ENCODE peak calls at places on chromosome 18, in six cellular contexts. A is IMR-90, C is H9, O is lower leg skin, Z is HFF-Myc, Y is tibial artery. J is an unnamed sample.

GRCh38 chr18:36194719-36195315 is 7.5 kb downstream of the MOCOS start:
- DNase-seq in A (no peak), C (no peak), O (no peak), Z (no peak), Y (no peak), J (no peak)

GRCh38 chr18:59220164-59220783 is 316 bp downstream of the GRP start:
- DNase-seq in A (no peak), C (peak), O (no peak), Z (no peak), Y (no peak), J (no peak)

GRCh38 chr18:70423988-70424387 is 135.1 kb downstream of the SOCS6 start:
- DNase-seq in A (no peak), C (no peak), O (peak), Z (no peak), Y (no peak), J (no peak)

GRCh38 chr18:22683196-22683676 is 249.9 kb upstream of the RBBP8 start:
- DNase-seq in A (peak), C (no peak), O (no peak), Z (peak), Y (no peak), J (no peak)

GRCh38 chr18:10771053-10771709 is 245.4 kb downstream of the NAPG start:
- DNase-seq in A (peak), C (no peak), O (no peak), Z (no peak), Y (no peak), J (no peak)

GRCh38 chr18:55079481-55080350 is 120.5 kb upstream of the CCDC68 start:
- DNase-seq in A (no peak), C (no peak), O (no peak), Z (no peak), Y (no peak), J (no peak)

GRCh38 chr18:29184654-29185053 is 1007.7 kb upstream of the CDH2 start:
- DNase-seq in A (peak), C (no peak), O (no peak), Z (no peak), Y (no peak), J (no peak)

GRCh38 chr18:23835076-23835475 is 145.8 kb downstream of the LAMA3 start:
- DNase-seq in A (no peak), C (no peak), O (no peak), Z (no peak), Y (no peak), J (no peak)

GRCh38 chr18:2547477-2548087 is 23.7 kb downstream of the METTL4 start:
- DNase-seq in A (peak), C (no peak), O (no peak), Z (peak), Y (no peak), J (no peak)

GRCh38 chr18:58044370-58045264 is 591 bp downstream of the NEDD4L start:
- DNase-seq in A (peak), C (peak), O (peak), Z (no peak), Y (peak), J (peak)

GRCh38 chr18:38301621-38302020 is 736.0 kb upstream of the CELF4 start:
- DNase-seq in A (no peak), C (no peak), O (no peak), Z (no peak), Y (no peak), J (no peak)

GRCh38 chr18:43780782-43781340 is 503.6 kb upstream of the SYT4 start:
- DNase-seq in A (peak), C (no peak), O (no peak), Z (no peak), Y (no peak), J (no peak)

GRCh38 chr18:39198376-39198775 is 1632.8 kb upstream of the CELF4 start:
- DNase-seq in A (peak), C (no peak), O (no peak), Z (no peak), Y (no peak), J (no peak)

GRCh38 chr18:11237066-11237465 is 87.7 kb upstream of the PIEZO2 start:
- DNase-seq in A (no peak), C (no peak), O (no peak), Z (no peak), Y (no peak), J (no peak)

GRCh38 chr18:13577091-13577697 is 149.2 kb downstream of the FAM210A start:
- DNase-seq in A (peak), C (no peak), O (no peak), Z (no peak), Y (no peak), J (peak)

GRCh38 chr18:6509417-6510198 is 94.9 kb upstream of the L3MBTL4 start:
- DNase-seq in A (no peak), C (no peak), O (no peak), Z (peak), Y (no peak), J (no peak)

GRCh38 chr18:36697905-36698304 is 130.9 kb downstream of the TPGS2 start:
- DNase-seq in A (peak), C (no peak), O (peak), Z (no peak), Y (no peak), J (no peak)

GRCh38 chr18:58831610-58832009 is 33.1 kb upstream of the ZNF532 start:
- DNase-seq in A (peak), C (no peak), O (no peak), Z (no peak), Y (no peak), J (no peak)

GRCh38 chr18:76486600-76486999 is 8.4 kb downstream of the ZNF516 start:
- DNase-seq in A (no peak), C (no peak), O (no peak), Z (no peak), Y (no peak), J (no peak)

GRCh38 chr18:75683426-75683825 is 255.9 kb upstream of the SMIM21 start:
- DNase-seq in A (no peak), C (no peak), O (no peak), Z (no peak), Y (no peak), J (no peak)

GRCh38 chr18:66916834-66917233 is 312.9 kb upstream of the CDH19 start:
- DNase-seq in A (no peak), C (no peak), O (no peak), Z (no peak), Y (no peak), J (no peak)

GRCh38 chr18:37538526-37539205 is 26.9 kb downstream of the CELF4 start:
- DNase-seq in A (no peak), C (no peak), O (no peak), Z (no peak), Y (no peak), J (no peak)

GRCh38 chr18:59139291-59139614 is 431 bp upstream of the SEC11C start:
- DNase-seq in A (peak), C (peak), O (peak), Z (no peak), Y (peak), J (peak)

GRCh38 chr18:63225434-63225833 is 94.1 kb downstream of the BCL2 start:
- DNase-seq in A (no peak), C (no peak), O (no peak), Z (no peak), Y (no peak), J (no peak)

GRCh38 chr18:63223837-63224236 is 95.7 kb downstream of the BCL2 start:
- DNase-seq in A (no peak), C (no peak), O (no peak), Z (no peak), Y (no peak), J (no peak)

GRCh38 chr18:63220903-63221302 is 98.7 kb downstream of the BCL2 start:
- DNase-seq in A (no peak), C (no peak), O (no peak), Z (no peak), Y (no peak), J (no peak)

DNA sequence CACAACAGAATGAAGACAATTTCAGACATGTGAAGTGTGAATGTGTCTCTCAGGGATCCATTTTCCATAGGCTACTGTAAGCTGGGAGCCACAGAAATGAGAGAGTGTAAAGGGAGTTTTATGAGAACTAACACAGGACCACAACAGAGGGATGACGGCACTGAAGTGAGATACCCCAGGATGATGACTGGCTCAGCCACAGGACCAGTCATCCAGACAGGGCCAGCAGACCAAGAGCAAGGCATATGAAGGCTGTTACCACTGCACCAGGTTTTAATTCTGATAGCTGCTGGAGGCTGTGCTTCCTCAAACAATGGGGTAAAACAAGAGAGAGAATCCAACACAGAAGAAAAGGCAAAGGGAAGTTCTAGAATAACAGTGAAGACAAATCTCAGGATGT is 95.0 kb downstream of the BCL2 start:
- DNase-seq in A (no peak), C (no peak), O (no peak), Z (no peak), Y (no peak), J (no peak)
- TF ChIP-seq CTCF in A (no peak), C (no peak), O (no peak), Z (no peak), Y (no peak), J (no peak)

DNA sequence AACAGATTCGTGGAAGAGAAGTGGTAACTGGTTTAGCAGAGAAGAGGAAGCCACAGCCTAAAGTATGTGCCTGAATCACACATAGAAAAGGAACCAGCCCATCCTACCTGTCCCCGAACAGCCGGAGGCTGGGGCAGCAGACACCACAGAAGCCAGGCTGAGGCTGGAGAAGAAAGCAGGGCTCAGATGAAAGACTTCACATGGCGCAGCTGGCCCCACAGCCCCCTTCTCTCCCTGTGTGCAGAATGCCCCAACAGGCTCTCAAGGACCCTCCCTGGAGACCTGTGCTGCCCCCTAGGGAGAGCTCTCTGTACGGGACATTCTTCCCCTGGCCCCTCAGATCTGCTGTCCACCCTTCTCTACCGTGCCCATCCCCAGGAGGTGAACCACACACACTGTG is 83.5 kb upstream of the RAB12 start:
- DNase-seq in A (no peak), C (peak), O (no peak), Z (no peak), Y (peak), J (no peak)
- TF ChIP-seq CTCF in A (no peak), C (peak), O (no peak), Z (peak), Y (no peak), J (peak)

GRCh38 chr18:61637905-61638304 is 254.9 kb downstream of the RNF152 start:
- DNase-seq in A (no peak), C (peak), O (no peak), Z (no peak), Y (no peak), J (no peak)

GRCh38 chr18:61639886-61640285 is 252.9 kb downstream of the RNF152 start:
- DNase-seq in A (peak), C (no peak), O (no peak), Z (no peak), Y (no peak), J (no peak)

GRCh38 chr18:61635901-61636528 is 256.8 kb downstream of the RNF152 start:
- DNase-seq in A (peak), C (peak), O (peak), Z (no peak), Y (peak), J (peak)

GRCh38 chr18:61637319-61637718 is 255.5 kb downstream of the RNF152 start:
- DNase-seq in A (no peak), C (peak), O (no peak), Z (no peak), Y (no peak), J (no peak)
- TF ChIP-seq CTCF in A (no peak), C (peak), O (no peak), Z (no peak), Y (no peak), J (no peak)

GRCh38 chr18:9716780-9717563 is 8.9 kb downstream of the RAB31 start:
- DNase-seq in A (no peak), C (no peak), O (no peak), Z (no peak), Y (no peak), J (no peak)

GRCh38 chr18:9720327-9720726 is 12.2 kb downstream of the RAB31 start:
- DNase-seq in A (no peak), C (no peak), O (no peak), Z (no peak), Y (no peak), J (no peak)

GRCh38 chr18:9716375-9716774 is 8.3 kb downstream of the RAB31 start:
- DNase-seq in A (no peak), C (no peak), O (no peak), Z (no peak), Y (no peak), J (no peak)

GRCh38 chr18:9721893-9722515 is 13.9 kb downstream of the RAB31 start:
- DNase-seq in A (no peak), C (no peak), O (no peak), Z (no peak), Y (no peak), J (no peak)

DNA sequence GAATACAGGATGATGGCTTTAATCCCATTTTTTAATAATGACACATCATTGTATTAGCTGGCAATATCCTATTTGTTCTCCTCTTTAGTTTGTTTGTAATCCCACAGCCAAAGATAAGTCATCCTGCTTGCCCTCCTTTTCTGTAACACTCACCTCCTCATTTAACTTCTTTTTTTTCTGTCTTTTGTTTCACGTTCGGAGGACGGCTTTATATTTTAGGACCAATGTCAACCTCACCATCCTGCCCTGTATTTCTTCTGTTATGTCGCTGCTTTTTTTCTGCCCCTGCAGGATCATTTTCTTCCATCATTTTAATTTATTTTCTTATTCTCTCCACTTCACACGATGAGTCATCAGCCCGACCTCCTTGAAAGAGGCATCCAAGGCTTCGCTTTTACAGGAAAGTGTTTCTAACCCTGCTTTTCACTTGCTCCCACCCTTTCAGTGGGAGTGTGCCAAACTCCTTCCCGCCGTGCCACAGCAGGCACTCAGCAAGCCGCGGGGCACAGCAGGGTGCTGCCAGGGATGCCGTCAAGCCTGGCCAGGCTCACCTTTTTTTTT is 11.4 kb downstream of the RAB31 start:
- DNase-seq in A (peak), C (no peak), O (peak), Z (no peak), Y (peak), J (no peak)
- TF ChIP-seq CTCF in A (no peak), C (no peak), O (no peak), Z (no peak), Y (no peak), J (no peak)

DNA sequence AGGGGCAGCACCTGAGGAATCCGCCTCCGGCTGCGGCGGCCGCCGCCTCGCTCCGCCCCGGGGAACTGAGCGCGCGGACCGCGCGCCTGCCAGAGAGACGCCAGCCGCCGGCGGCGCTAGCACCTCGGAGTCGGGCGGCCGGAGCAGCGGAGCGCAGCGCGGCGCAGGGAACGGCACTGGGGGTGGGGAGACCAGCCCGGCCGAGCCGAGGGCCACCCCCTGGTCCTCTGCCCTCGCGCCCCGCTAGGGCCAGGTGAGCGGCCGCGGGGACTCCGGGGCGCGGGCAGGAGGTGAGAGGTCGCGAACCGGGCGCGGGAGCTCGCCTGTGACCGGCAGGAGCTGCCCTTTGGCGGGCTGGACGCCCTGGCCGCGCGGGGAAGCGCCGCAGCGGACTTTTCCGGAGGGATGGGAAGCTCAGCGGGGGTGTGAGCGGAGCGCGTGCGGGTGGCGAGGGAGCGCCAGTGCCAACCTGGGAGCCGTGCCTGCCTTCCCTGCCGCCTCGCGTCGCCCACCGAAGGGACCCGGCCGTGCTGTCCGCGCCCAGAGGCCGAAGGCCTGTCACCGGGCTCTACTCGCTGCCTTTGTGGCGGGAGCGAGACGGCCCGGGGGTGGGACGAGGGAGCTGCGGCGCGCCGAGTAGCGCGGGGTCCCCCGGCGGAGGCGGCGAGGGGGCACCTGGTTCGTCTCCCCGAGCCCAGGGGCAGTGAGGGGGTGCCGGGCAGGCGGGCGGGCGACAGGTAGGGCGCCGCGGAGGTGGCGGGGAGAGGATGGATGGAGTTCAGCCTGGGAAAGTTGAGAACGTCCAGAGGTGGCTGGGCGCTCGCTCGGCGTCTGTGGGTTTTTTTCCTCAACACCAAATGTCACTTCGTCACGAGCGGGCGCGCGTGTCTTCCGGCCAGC is at the start of gene GREB1L:
- DNase-seq in A (no peak), C (peak), O (peak), Z (no peak), Y (peak), J (no peak)
- TF ChIP-seq CTCF in A (peak), C (peak), O (no peak), Z (no peak), Y (peak), J (no peak)

DNA sequence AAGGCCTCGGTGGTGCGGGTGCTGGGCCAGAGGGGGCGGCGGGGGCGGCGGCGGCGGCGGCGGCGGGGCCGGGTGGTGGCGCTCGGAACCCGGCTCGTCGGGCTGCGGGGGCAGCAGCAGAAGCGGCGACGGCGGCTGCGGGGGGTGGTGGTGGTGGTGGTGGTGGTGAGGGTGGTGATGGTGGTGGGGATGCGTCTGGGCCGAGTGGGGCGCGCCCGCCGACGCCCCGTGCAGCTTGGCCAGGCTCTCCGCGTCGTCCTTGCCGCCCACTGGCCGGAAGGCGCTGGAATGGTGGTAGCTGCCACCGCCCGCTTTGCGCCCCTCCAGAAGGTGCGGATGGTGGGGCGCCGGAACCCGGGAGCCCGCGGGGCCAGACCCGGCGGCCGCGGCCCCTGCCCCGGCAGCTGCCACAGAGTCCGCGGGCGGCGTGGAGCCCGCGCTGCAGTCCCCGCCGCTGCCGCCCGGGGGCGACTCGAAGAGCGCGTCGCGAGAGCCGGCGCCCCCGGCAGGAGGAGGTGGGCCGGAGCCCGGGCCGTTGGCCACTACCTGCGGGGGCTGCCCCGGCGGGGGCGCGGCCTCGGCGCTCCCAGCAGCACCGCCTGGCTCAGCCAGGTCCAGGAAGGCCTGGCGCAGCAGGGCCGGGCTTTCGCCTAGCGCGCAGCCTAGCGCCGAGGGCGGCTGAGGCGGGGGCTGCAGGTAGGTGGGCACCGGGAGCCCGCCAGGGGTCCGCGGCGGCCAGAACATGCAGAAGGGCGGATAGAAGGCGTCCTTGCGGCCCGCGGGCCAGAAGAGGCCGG is 4.2 kb downstream of the SKOR2 start:
- DNase-seq in A (no peak), C (peak), O (no peak), Z (no peak), Y (no peak), J (no peak)
- TF ChIP-seq CTCF in A (peak), C (peak), O (no peak), Z (no peak), Y (no peak), J (peak)

J was measured in CD14-positive monocyte.